ENCODE peak calls at places on chromosomes 3 and 15, in seven cellular contexts. W is kidney tubule cell, D is aorta, C is astrocyte of the hippocampus, Y is substantia nigra, U is ACHN, Z is NCI-H460. R is an unnamed sample.
A peak's percentile ranks its signal among the peaks of the same experiment; 100 is the strongest.

GRCh38 chr15:70936326-70936725 is 43.7 kb downstream of the LRRC49 start:
- DNase-seq in Z (no peak), D (no peak), Y (no peak), U (no peak), W (no peak), C (peak; percentile 52), R (peak; percentile 3)

GRCh38 chr15:76973362-76973743 is 21.6 kb upstream of the PSTPIP1 start:
- DNase-seq in Z (no peak), C (peak; percentile 33), W (no peak), D (peak; percentile 82), Y (peak; percentile 60), U (peak; percentile 21), R (peak; percentile 64)

GRCh38 chr15:49876401-49877038 is 242.5 kb downstream of the ATP8B4 start:
- DNase-seq in Z (no peak), W (peak; percentile 10), D (no peak), Y (no peak), C (no peak), U (peak; percentile 20), R (no peak)

GRCh38 chr3:190566043-190566933 is 52.4 kb downstream of the IL1RAP start:
- DNase-seq in C (peak; percentile 98), U (peak; percentile 99), W (peak; percentile 100), Y (no peak), Z (peak; percentile 98), D (peak; percentile 89), R (no peak)

GRCh38 chr3:39812537-39812936 is 3.1 kb downstream of the MYRIP start:
- DNase-seq in U (peak; percentile 18), Z (no peak), W (peak; percentile 42), Y (no peak), D (no peak), C (peak; percentile 8), R (no peak)

GRCh38 chr15:75452968-75453702 is 1.6 kb upstream of the SIN3A start:
- DNase-seq in Z (no peak), W (peak; percentile 64), D (peak; percentile 80), Y (peak; percentile 43), C (peak; percentile 65), U (peak; percentile 53), R (peak; percentile 54)

GRCh38 chr15:37093480-37094410 is 6.6 kb downstream of the MEIS2 start:
- DNase-seq in Y (no peak), U (no peak), Z (no peak), D (no peak), W (no peak), C (peak; percentile 70), R (no peak)

GRCh38 chr15:39459538-39459937 is 121.3 kb upstream of the THBS1 start:
- DNase-seq in Y (no peak), C (no peak), Z (no peak), D (no peak), U (no peak), W (no peak), R (no peak)

GRCh38 chr3:7787871-7788828 is 713.5 kb upstream of the LMCD1 start:
- DNase-seq in D (no peak), Y (no peak), U (peak; percentile 18), Z (no peak), C (peak; percentile 50), W (peak; percentile 79), R (peak; percentile 5)

GRCh38 chr15:84791763-84792162 is 25.4 kb upstream of the ALPK3 start:
- DNase-seq in W (no peak), U (no peak), Y (no peak), C (peak; percentile 19), Z (no peak), D (no peak), R (no peak)

GRCh38 chr3:177426151-177426904 is 229.0 kb upstream of the TBL1XR1 start:
- DNase-seq in W (no peak), C (no peak), Z (no peak), D (no peak), U (no peak), Y (no peak), R (no peak)

GRCh38 chr3:196620228-196620627 is 19.3 kb upstream of the NRROS start:
- DNase-seq in W (no peak), Z (no peak), C (peak; percentile 19), Y (no peak), D (no peak), U (no peak), R (no peak)

GRCh38 chr15:73996939-73997338 is 2.4 kb downstream of the PML start:
- DNase-seq in C (no peak), W (peak; percentile 46), U (peak; percentile 88), Z (no peak), Y (no peak), D (no peak), R (no peak)

GRCh38 chr3:147616998-147617619 is 207.9 kb downstream of the ZIC1 start:
- DNase-seq in U (peak; percentile 51), Y (no peak), D (no peak), C (peak; percentile 11), Z (peak; percentile 20), W (peak; percentile 6), R (peak; percentile 29)

GRCh38 chr3:155714295-155714718 is 30.6 kb downstream of the PLCH1 start:
- DNase-seq in C (no peak), Z (no peak), D (no peak), U (no peak), Y (no peak), W (no peak), R (peak; percentile 80)

GRCh38 chr3:106688463-106688862 is 688.8 kb upstream of the CCDC54 start:
- DNase-seq in U (peak; percentile 35), Y (no peak), C (peak; percentile 76), Z (peak; percentile 5), D (no peak), W (peak; percentile 64), R (peak; percentile 85)

GRCh38 chr3:45659661-45660566 is 29.3 kb upstream of the SACM1L start:
- DNase-seq in W (peak; percentile 70), U (peak; percentile 63), D (peak; percentile 87), C (peak; percentile 79), Y (peak; percentile 25), Z (peak; percentile 67), R (peak; percentile 28)

GRCh38 chr3:184647405-184647936 is 64.4 kb downstream of the MAGEF1 start:
- DNase-seq in C (no peak), Y (no peak), Z (no peak), D (no peak), U (no peak), W (no peak), R (no peak)

GRCh38 chr15:29121369-29121656 is 148.3 kb downstream of the NSMCE3 start:
- DNase-seq in C (no peak), Y (no peak), U (no peak), W (no peak), Z (no peak), D (no peak), R (no peak)

GRCh38 chr3:107977571-107977970 is 113.3 kb downstream of the CD47 start:
- DNase-seq in D (no peak), Z (no peak), U (no peak), Y (no peak), C (no peak), W (no peak), R (peak; percentile 64)

GRCh38 chr3:171565671-171566070 is 105.5 kb upstream of the TNIK start:
- DNase-seq in Z (no peak), D (no peak), Y (no peak), U (no peak), W (no peak), C (no peak), R (no peak)

GRCh38 chr15:74937602-74938371 is at the start of gene COX5A:
- DNase-seq in D (peak; percentile 97), Z (peak; percentile 92), U (peak; percentile 94), W (peak; percentile 97), Y (peak; percentile 89), C (peak; percentile 99), R (peak; percentile 92)

GRCh38 chr3:11350374-11350773 is 78.2 kb downstream of the ATG7 start:
- DNase-seq in U (no peak), W (peak; percentile 39), Z (no peak), D (no peak), C (no peak), Y (no peak), R (no peak)

GRCh38 chr15:44101944-44102343 is 93.1 kb downstream of the FRMD5 start:
- DNase-seq in U (peak; percentile 85), D (no peak), C (peak; percentile 90), Z (no peak), Y (no peak), W (peak; percentile 95), R (no peak)

GRCh38 chr3:158791259-158791920 is 10.5 kb upstream of the MFSD1 start:
- DNase-seq in D (no peak), U (peak; percentile 76), W (peak; percentile 74), Y (peak; percentile 2), Z (peak; percentile 60), C (peak; percentile 79), R (peak; percentile 80)

GRCh38 chr3:25426408-25426807 is 1.7 kb upstream of the RARB start:
- DNase-seq in Z (peak; percentile 61), W (no peak), C (peak; percentile 87), U (no peak), D (no peak), Y (no peak), R (no peak)

GRCh38 chr3:196997311-196997710 is 28.7 kb upstream of the PIGZ start:
- DNase-seq in C (no peak), U (no peak), Y (no peak), Z (no peak), D (peak; percentile 70), W (no peak), R (no peak)

GRCh38 chr3:184659797-184660301 is 52.0 kb downstream of the MAGEF1 start:
- DNase-seq in C (no peak), W (no peak), D (no peak), Z (no peak), Y (no peak), U (no peak), R (no peak)

GRCh38 chr3:142857056-142857455 is 31.8 kb downstream of the PCOLCE2 start:
- DNase-seq in D (no peak), Z (peak; percentile 31), W (peak; percentile 80), C (peak; percentile 20), U (peak; percentile 79), Y (no peak), R (peak; percentile 86)

GRCh38 chr3:24628523-24629258 is 134.0 kb upstream of the THRB start:
- DNase-seq in C (no peak), Y (no peak), U (no peak), D (no peak), W (no peak), Z (no peak), R (no peak)

GRCh38 chr3:149472393-149472792 is 2.1 kb upstream of the TM4SF4 start:
- DNase-seq in Y (no peak), U (no peak), D (no peak), C (no peak), Z (no peak), W (no peak), R (peak; percentile 36)

GRCh38 chr3:42875325-42876151 is at the start of gene CYP8B1:
- DNase-seq in D (no peak), W (no peak), Y (no peak), C (no peak), Z (no peak), U (no peak), R (no peak)

R was measured in NCI-H146.